ENCODE peak calls at places on chromosomes 1 and 21, in seven cellular contexts. L is ovary, B is IMR-90, M is tibial artery, T is Peyer's patch, X is PC-3, V is GM23338. H is an unnamed sample. For H3K4me1 and H3K27me3, the result is how much of the 10 kb centered on the place peaks cover.

GRCh38 chr1:196355206-196355786 is 252.9 kb downstream of the KCNT2 start:
- DNase-seq in T (no peak), X (peak), B (peak), V (peak), M (no peak), L (no peak), H (no peak)

GRCh38 chr1:68819190-68819829 is 322.4 kb upstream of the DEPDC1 start:
- DNase-seq in L (no peak), B (peak), X (peak), T (no peak), V (peak), M (no peak), H (no peak)

GRCh38 chr1:1426496-1426960 is 5.5 kb upstream of the ANKRD65 start:
- DNase-seq in X (no peak), M (no peak), V (no peak), T (no peak), B (no peak), L (no peak), H (no peak)

GRCh38 chr1:111334169-111334568 is 43.5 kb downstream of the CHIA start:
- DNase-seq in M (no peak), L (no peak), V (peak), T (peak), X (peak), B (peak), H (peak)

GRCh38 chr1:109610609-109611307 is 8.7 kb downstream of the GNAT2 start:
- DNase-seq in X (no peak), T (no peak), V (peak), L (no peak), M (no peak), B (peak), H (no peak)

GRCh38 chr1:26784023-26784871 is 3.5 kb upstream of the PIGV start:
- DNase-seq in L (peak), V (peak), X (peak), T (no peak), M (peak), B (peak), H (no peak)

GRCh38 chr1:196277860-196278259 is 330.4 kb downstream of the KCNT2 start:
- DNase-seq in X (peak), M (no peak), B (no peak), V (no peak), L (no peak), T (no peak), H (no peak)

GRCh38 chr1:59967141-59967697 is 40.6 kb upstream of the CYP2J2 start:
- DNase-seq in X (peak), T (no peak), M (no peak), V (no peak), B (peak), L (no peak), H (no peak)

GRCh38 chr1:184791199-184791935 is 36.7 kb upstream of the EDEM3 start:
- DNase-seq in T (no peak), M (no peak), L (no peak), X (peak), V (no peak), B (peak), H (no peak)

GRCh38 chr21:25405991-25406390 is 201.3 kb downstream of the MRPL39 start:
- DNase-seq in L (no peak), X (no peak), V (no peak), T (no peak), M (no peak), B (no peak), H (no peak)

GRCh38 chr1:204410764-204411450 is 710 bp downstream of the PPP1R15B start:
- DNase-seq in L (no peak), X (peak), M (peak), T (peak), B (peak), V (peak), H (peak)

GRCh38 chr1:8473892-8474300 is 156.0 kb downstream of the SLC45A1 start:
- DNase-seq in M (no peak), B (no peak), X (no peak), T (no peak), L (no peak), V (no peak), H (no peak)

GRCh38 chr1:47515390-47515789 is 77.5 kb downstream of the FOXD2 start:
- DNase-seq in V (no peak), B (no peak), M (no peak), X (no peak), L (no peak), T (no peak), H (no peak)

GRCh38 chr1:215637041-215637573 is 70.0 kb downstream of the KCTD3 start:
- DNase-seq in V (no peak), X (no peak), L (no peak), T (no peak), M (peak), B (peak), H (no peak)

GRCh38 chr1:9822897-9823692 is 670 bp downstream of the CLSTN1 start:
- DNase-seq in X (peak), V (peak), M (no peak), B (peak), T (peak), L (peak), H (no peak)

GRCh38 chr21:42360317-42360716 is 6.0 kb downstream of the TFF1 start:
- DNase-seq in L (no peak), X (peak), T (no peak), B (no peak), M (no peak), V (peak), H (no peak)

GRCh38 chr1:60571811-60572210 is 498.2 kb upstream of the C1orf87 start:
- DNase-seq in L (no peak), T (no peak), B (no peak), M (no peak), X (peak), V (no peak), H (no peak)

GRCh38 chr1:36212782-36213181 is 11.5 kb upstream of the THRAP3 start:
- DNase-seq in T (no peak), L (no peak), X (no peak), B (no peak), V (no peak), M (no peak), H (no peak)

GRCh38 chr21:26756491-26757159 is 88.6 kb downstream of the ADAMTS1 start:
- DNase-seq in M (no peak), X (no peak), V (no peak), L (no peak), B (peak), T (no peak), H (no peak)

GRCh38 chr1:46581685-46582455 is 22.2 kb downstream of the MKNK1 start:
- DNase-seq in L (no peak), B (no peak), X (no peak), T (no peak), V (no peak), M (no peak), H (no peak)

GRCh38 chr1:87252406-87252805 is 76.3 kb upstream of the LMO4 start:
- DNase-seq in L (no peak), B (peak), V (no peak), M (no peak), X (peak), T (no peak), H (no peak)

GRCh38 chr1:43554444-43554992 is 23.8 kb downstream of the PTPRF start:
- DNase-seq in M (no peak), L (no peak), X (peak), T (no peak), V (peak), B (peak), H (no peak)

GRCh38 chr1:108053291-108054023 is 88.5 kb upstream of the VAV3 start:
- DNase-seq in X (peak), T (no peak), L (no peak), B (peak), V (no peak), M (no peak), H (no peak)

GRCh38 chr1:6582370-6582769 is 2.6 kb downstream of the ZBTB48 start:
- DNase-seq in X (no peak), T (no peak), M (no peak), L (no peak), B (no peak), V (no peak), H (no peak)

GRCh38 chr1:115191691-115192090 is 102.4 kb upstream of the TSPAN2 start:
- DNase-seq in X (no peak), B (no peak), T (no peak), M (no peak), V (no peak), L (no peak), H (no peak)

GRCh38 chr1:43924516-43924915 is 9.1 kb upstream of the ARTN start:
- DNase-seq in X (peak), V (no peak), L (no peak), T (no peak), M (no peak), B (peak), H (no peak)

GRCh38 chr1:81920245-81920740 is 119.6 kb downstream of the ADGRL2 start:
- DNase-seq in L (peak), X (no peak), T (no peak), B (peak), V (peak), M (peak), H (no peak)
- H3K4me3 ChIP-seq in L (no peak), X (no peak), T (no peak), B (no peak), V (no peak), M (no peak), H (no peak)

DNA sequence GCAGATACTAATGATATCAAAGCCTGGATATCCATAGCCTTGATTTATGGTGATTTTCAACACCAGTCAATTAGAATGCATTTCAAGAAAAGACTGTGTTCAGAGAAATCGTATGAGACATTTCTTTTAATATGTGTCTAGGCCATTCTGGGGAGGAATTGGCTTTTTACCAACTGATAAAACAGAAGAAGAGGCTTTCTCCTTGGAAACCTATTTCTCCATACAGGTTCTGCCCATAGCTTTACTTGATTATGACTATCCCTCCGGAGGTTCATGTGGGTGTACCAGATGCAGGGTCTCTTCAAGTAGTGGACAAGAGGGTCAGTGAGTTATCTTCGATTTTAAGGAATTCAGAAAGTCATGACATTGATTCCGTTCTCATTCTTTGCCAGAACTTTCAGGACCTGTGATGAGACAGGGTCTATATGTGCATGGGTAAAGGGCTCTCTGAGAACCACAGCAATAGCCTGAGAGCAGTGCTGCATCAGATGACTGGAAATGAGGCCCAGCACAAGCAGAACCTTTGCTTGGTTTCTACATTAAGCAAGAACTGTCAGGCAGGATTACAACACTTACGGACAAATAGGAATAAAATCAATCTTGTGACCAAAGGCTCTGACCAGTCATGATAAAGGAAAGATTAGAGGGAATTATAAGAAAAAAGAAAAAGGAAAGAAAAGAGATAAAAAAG is 263.7 kb upstream of the SGIP1 start:
- DNase-seq in X (no peak), V (no peak), B (peak), M (no peak), T (no peak), L (no peak), H (no peak)
- H3K4me1 ChIP-seq in X (under half), V (under half), B (under half), M (under half), T (under half), L (under half), H (under half)

GRCh38 chr1:95145493-95145892 is 28.3 kb downstream of the TLCD4 start:
- DNase-seq in T (no peak), X (no peak), V (no peak), B (no peak), M (no peak), L (no peak), H (no peak)

DNA sequence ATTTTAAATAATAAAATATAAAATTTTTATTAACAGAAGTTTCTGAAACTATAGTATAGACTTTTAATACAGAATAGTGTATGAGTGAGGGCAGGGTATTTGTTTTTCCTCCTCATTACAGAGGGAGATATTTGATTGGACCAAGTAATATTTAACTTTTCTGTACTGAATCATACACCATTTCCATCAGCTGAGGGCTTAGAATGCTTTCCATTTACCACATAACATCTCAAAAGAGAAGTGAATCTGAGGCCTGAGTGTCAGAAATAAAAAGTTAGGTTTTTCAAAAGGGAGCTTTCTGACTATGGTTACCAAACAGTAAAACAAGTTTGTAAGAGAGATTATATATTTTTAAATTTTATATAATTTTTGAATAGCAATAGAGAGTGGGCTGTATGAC is 29.5 kb downstream of the TLCD4 start:
- DNase-seq in L (no peak), M (no peak), V (no peak), T (no peak), B (no peak), X (no peak), H (no peak)
- H3K27me3 ChIP-seq in L (under half), M (under half), V (under half), T (under half), B (under half), X (under half), H (under half)

GRCh38 chr1:24190970-24191570 is 4.0 kb upstream of the IFNLR1 start:
- DNase-seq in V (no peak), T (peak), M (no peak), X (no peak), B (no peak), L (no peak), H (no peak)
- H3K4me3 ChIP-seq in V (no peak), T (no peak), M (no peak), X (no peak), B (no peak), L (no peak), H (no peak)

DNA sequence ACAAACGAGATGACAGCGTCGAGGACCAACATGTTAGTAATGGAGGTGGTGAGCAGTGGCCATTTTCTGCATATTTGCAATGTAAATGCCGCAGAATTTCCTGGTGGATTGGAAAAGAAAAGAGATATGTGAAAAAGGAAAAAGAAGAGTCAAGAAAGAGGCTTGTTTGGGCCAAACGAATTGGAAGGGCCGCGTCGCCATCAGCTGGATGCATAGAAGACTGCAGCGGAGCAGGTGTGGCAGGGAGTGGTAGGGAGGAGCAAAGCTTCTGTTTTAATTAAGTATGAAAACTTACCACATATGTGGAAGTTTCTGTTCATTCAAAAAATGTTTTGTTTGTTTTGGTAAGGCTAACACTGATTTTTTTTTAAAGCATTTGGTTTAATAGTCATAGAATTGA is 690.7 kb downstream of the NCAM2 start:
- DNase-seq in L (no peak), M (no peak), X (peak), V (peak), B (peak), T (no peak), H (no peak)
- H3K4me1 ChIP-seq in L (under half), M (under half), X (under half), V (under half), B (under half), T (under half), H (under half)

GRCh38 chr1:37755951-37756350 is 9.0 kb downstream of the EPHA10 start:
- DNase-seq in L (no peak), B (no peak), V (no peak), T (no peak), M (no peak), X (no peak), H (no peak)
- H3K27me3 ChIP-seq in L (under half), B (under half), V (half or more), T (under half), M (half or more), X (under half), H (under half)

H was measured in CD8-positive, alpha-beta memory T cell.